ENCODE peak calls at places on chromosome 5, in five cellular contexts. One of them, this sample, is unnamed.

GRCh38 chr5:13939647-13940046 is 4.8 kb downstream of the DNAH5 start:
- DNase-seq in IMR-90: no peak
- DNase-seq in upper lobe of left lung: no peak
- DNase-seq in Peyer's patch: no peak
- DNase-seq in heart left ventricle: no peak
- DNase-seq in this sample: no peak

GRCh38 chr5:129019401-129019908 is 54.2 kb downstream of the SLC27A6 start:
- DNase-seq in upper lobe of left lung: no peak
- DNase-seq in IMR-90: peak; percentile 17
- DNase-seq in heart left ventricle: no peak
- DNase-seq in Peyer's patch: no peak
- DNase-seq in this sample: no peak

GRCh38 chr5:107869459-107870115 is 198.8 kb upstream of the EFNA5 start:
- DNase-seq in IMR-90: peak; percentile 84
- DNase-seq in Peyer's patch: no peak
- DNase-seq in upper lobe of left lung: no peak
- DNase-seq in heart left ventricle: no peak
- DNase-seq in this sample: no peak

GRCh38 chr5:115946655-115947054 is 15.6 kb upstream of the LVRN start:
- DNase-seq in upper lobe of left lung: no peak
- DNase-seq in heart left ventricle: no peak
- DNase-seq in IMR-90: peak; percentile 28
- DNase-seq in Peyer's patch: no peak
- DNase-seq in this sample: no peak

GRCh38 chr5:13470975-13471374 is 473.5 kb downstream of the DNAH5 start:
- DNase-seq in IMR-90: no peak
- DNase-seq in heart left ventricle: no peak
- DNase-seq in upper lobe of left lung: no peak
- DNase-seq in Peyer's patch: no peak
- DNase-seq in this sample: no peak

GRCh38 chr5:52893105-52893504 is 96.0 kb upstream of the ITGA2 start:
- DNase-seq in Peyer's patch: no peak
- DNase-seq in heart left ventricle: no peak
- DNase-seq in IMR-90: peak; percentile 90
- DNase-seq in upper lobe of left lung: no peak
- DNase-seq in this sample: no peak

GRCh38 chr5:41636605-41637004 is 126.2 kb upstream of the PLCXD3 start:
- DNase-seq in upper lobe of left lung: no peak
- DNase-seq in heart left ventricle: no peak
- DNase-seq in IMR-90: peak; percentile 28
- DNase-seq in Peyer's patch: no peak
- DNase-seq in this sample: no peak

GRCh38 chr5:24816206-24816605 is 171.4 kb upstream of the CDH10 start:
- DNase-seq in upper lobe of left lung: no peak
- DNase-seq in Peyer's patch: no peak
- DNase-seq in IMR-90: no peak
- DNase-seq in heart left ventricle: no peak
- DNase-seq in this sample: no peak

GRCh38 chr5:88833371-88834107 is 49.4 kb downstream of the MEF2C start:
- DNase-seq in upper lobe of left lung: peak; percentile 64
- DNase-seq in heart left ventricle: no peak
- DNase-seq in Peyer's patch: peak; percentile 77
- DNase-seq in IMR-90: peak; percentile 74
- DNase-seq in this sample: no peak

GRCh38 chr5:41967401-41967800 is 42.3 kb downstream of the FBXO4 start:
- DNase-seq in Peyer's patch: no peak
- DNase-seq in heart left ventricle: no peak
- DNase-seq in upper lobe of left lung: no peak
- DNase-seq in IMR-90: no peak
- DNase-seq in this sample: no peak

GRCh38 chr5:167167191-167167590 is 1124.3 kb upstream of the WWC1 start:
- DNase-seq in heart left ventricle: no peak
- DNase-seq in IMR-90: no peak
- DNase-seq in upper lobe of left lung: no peak
- DNase-seq in Peyer's patch: no peak
- DNase-seq in this sample: no peak

GRCh38 chr5:38782185-38782584 is 63.6 kb upstream of the OSMR start:
- DNase-seq in IMR-90: no peak
- DNase-seq in heart left ventricle: no peak
- DNase-seq in upper lobe of left lung: no peak
- DNase-seq in Peyer's patch: no peak
- DNase-seq in this sample: no peak

GRCh38 chr5:133581918-133582317 is 30.4 kb downstream of the FSTL4 start:
- DNase-seq in Peyer's patch: no peak
- DNase-seq in upper lobe of left lung: no peak
- DNase-seq in IMR-90: no peak
- DNase-seq in heart left ventricle: no peak
- DNase-seq in this sample: peak; percentile 20

GRCh38 chr5:171351674-171352073 is 36.0 kb upstream of the NPM1 start:
- DNase-seq in heart left ventricle: no peak
- DNase-seq in upper lobe of left lung: no peak
- DNase-seq in Peyer's patch: no peak
- DNase-seq in IMR-90: no peak
- DNase-seq in this sample: no peak

GRCh38 chr5:1751026-1751863 is 48.4 kb downstream of the MRPL36 start:
- DNase-seq in IMR-90: no peak
- DNase-seq in Peyer's patch: peak; percentile 34
- DNase-seq in upper lobe of left lung: peak; percentile 10
- DNase-seq in heart left ventricle: peak; percentile 57
- DNase-seq in this sample: no peak

GRCh38 chr5:93677344-93678021 is 63.9 kb downstream of the POU5F2 start:
- DNase-seq in heart left ventricle: peak; percentile 61
- DNase-seq in IMR-90: peak; percentile 95
- DNase-seq in upper lobe of left lung: peak; percentile 29
- DNase-seq in Peyer's patch: no peak
- DNase-seq in this sample: peak; percentile 41

GRCh38 chr5:146947181-146947941 is 68.8 kb upstream of the PPP2R2B start:
- DNase-seq in IMR-90: peak; percentile 4
- DNase-seq in upper lobe of left lung: no peak
- DNase-seq in heart left ventricle: no peak
- DNase-seq in Peyer's patch: no peak
- DNase-seq in this sample: no peak

GRCh38 chr5:176719113-176719814 is 72.0 kb downstream of the TSPAN17 start:
- DNase-seq in upper lobe of left lung: no peak
- DNase-seq in heart left ventricle: no peak
- DNase-seq in Peyer's patch: no peak
- DNase-seq in IMR-90: no peak
- DNase-seq in this sample: no peak

GRCh38 chr5:60929024-60929423 is 15.8 kb downstream of the ERCC8 start:
- DNase-seq in IMR-90: peak; percentile 15
- DNase-seq in upper lobe of left lung: no peak
- DNase-seq in Peyer's patch: no peak
- DNase-seq in heart left ventricle: no peak
- DNase-seq in this sample: no peak

GRCh38 chr5:37835400-37835973 is 4.4 kb downstream of the GDNF start:
- DNase-seq in Peyer's patch: no peak
- DNase-seq in upper lobe of left lung: no peak
- DNase-seq in heart left ventricle: no peak
- DNase-seq in IMR-90: no peak
- DNase-seq in this sample: no peak

GRCh38 chr5:2833513-2833912 is 82.0 kb upstream of the IRX2 start:
- DNase-seq in upper lobe of left lung: no peak
- DNase-seq in Peyer's patch: no peak
- DNase-seq in IMR-90: no peak
- DNase-seq in heart left ventricle: no peak
- DNase-seq in this sample: no peak

GRCh38 chr5:109329296-109330252 is 80.2 kb downstream of the PJA2 start:
- DNase-seq in heart left ventricle: no peak
- DNase-seq in upper lobe of left lung: no peak
- DNase-seq in IMR-90: peak; percentile 93
- DNase-seq in Peyer's patch: no peak
- DNase-seq in this sample: no peak

GRCh38 chr5:113520429-113520828 is 6.9 kb downstream of the YTHDC2 start:
- DNase-seq in Peyer's patch: no peak
- DNase-seq in IMR-90: peak; percentile 70
- DNase-seq in heart left ventricle: no peak
- DNase-seq in upper lobe of left lung: no peak
- DNase-seq in this sample: no peak

GRCh38 chr5:40676643-40677333 is 2.9 kb upstream of the PTGER4 start:
- DNase-seq in Peyer's patch: no peak
- DNase-seq in upper lobe of left lung: peak; percentile 28
- DNase-seq in heart left ventricle: no peak
- DNase-seq in IMR-90: peak; percentile 87
- DNase-seq in this sample: no peak

GRCh38 chr5:32170303-32171170 is 3.6 kb downstream of the GOLPH3 start:
- DNase-seq in IMR-90: peak; percentile 93
- DNase-seq in heart left ventricle: no peak
- DNase-seq in Peyer's patch: no peak
- DNase-seq in upper lobe of left lung: no peak
- DNase-seq in this sample: no peak

DNA sequence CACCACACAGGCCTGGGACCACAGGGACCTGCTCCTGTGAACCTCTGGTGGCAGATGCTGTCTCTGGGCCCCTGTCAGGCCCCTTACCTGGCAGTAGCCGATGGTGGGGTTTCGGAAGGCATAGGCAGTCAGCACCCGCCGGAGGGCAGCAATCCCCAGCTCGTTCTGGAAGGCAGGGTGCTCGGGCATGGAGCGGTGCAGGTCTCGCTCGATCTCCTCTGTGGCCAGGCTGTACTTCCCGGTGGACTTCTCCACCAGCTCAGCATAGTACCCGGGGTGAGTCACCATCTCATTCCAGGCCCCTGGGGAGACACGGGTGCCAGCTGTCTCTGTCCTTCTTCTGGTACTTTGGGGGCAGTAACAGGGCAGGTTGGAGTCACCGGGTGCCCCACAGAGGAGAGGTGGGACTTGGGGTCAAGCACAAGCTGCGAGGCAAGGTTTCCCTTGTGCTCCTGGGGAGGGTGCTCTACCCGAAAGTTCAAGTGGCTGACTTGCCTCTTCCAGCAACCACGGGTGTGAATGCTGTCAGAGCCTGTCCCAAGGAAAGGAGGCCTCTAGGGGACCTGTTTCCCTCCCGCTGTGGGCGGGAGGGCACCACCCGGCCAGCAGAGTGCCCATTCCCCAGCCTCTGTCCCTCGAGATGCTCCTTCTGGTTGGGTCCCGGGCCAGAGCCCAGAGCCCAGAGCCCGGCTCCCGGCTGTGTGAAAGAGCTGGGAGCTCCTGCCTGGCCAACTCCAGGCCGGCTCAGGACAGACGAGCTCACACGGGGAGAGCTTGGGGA is 19.8 kb upstream of the MRNIP start:
- DNase-seq in Peyer's patch: no peak
- DNase-seq in upper lobe of left lung: no peak
- DNase-seq in heart left ventricle: no peak
- DNase-seq in IMR-90: no peak
- DNase-seq in this sample: no peak
- H3K36me3 ChIP-seq in Peyer's patch: no peaks in the 10 kb centered on the region
- H3K36me3 ChIP-seq in upper lobe of left lung: peaks cover 45% of the 10 kb centered on the region
- H3K36me3 ChIP-seq in heart left ventricle: peaks cover 14% of the 10 kb centered on the region
- H3K36me3 ChIP-seq in IMR-90: peaks cover 57% of the 10 kb centered on the region
- H3K36me3 ChIP-seq in this sample: peaks cover 8% of the 10 kb centered on the region

GRCh38 chr5:154937718-154938466 is at the start of gene GEMIN5:
- DNase-seq in upper lobe of left lung: peak; percentile 87
- DNase-seq in IMR-90: peak; percentile 78
- DNase-seq in Peyer's patch: peak; percentile 93
- DNase-seq in heart left ventricle: peak; percentile 92
- DNase-seq in this sample: peak; percentile 72
- TF ChIP-seq POLR2A in upper lobe of left lung: no peak
- TF ChIP-seq POLR2A in IMR-90: no peak
- TF ChIP-seq POLR2A in Peyer's patch: peak; percentile 41
- TF ChIP-seq POLR2A in heart left ventricle: no peak
- TF ChIP-seq POLR2A in this sample: peak; percentile 51

DNA sequence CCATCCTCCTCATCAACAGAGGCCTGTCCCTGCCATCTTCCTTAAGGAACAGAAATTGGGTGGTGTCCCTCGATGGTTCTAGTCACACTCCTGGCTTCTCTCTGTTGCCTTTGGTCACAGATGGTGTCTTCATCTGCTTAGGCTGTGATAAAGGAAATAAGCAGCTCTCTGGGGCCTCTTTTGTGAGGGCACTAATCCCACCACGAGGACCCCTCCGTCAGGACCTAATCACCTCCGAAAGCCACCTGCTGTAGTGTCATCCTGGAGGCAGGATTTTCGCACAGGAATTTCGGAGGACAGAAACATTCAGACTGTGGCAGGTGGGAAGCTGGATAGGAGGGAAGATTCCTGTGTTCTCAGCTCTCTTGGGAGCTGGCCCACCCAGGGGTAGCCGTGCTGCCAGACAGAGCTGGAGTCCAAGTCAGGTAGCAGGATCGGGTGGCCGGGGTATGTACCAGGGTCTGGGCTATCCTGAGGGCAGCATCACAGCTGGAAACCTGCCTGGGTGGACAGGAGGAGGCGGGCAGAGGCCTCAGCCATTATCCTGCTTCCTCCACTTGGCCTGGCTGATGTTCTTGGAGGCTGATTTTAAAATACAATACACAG is 59.5 kb downstream of the ANKRD33B start:
- DNase-seq in IMR-90: no peak
- DNase-seq in heart left ventricle: no peak
- DNase-seq in Peyer's patch: no peak
- DNase-seq in upper lobe of left lung: no peak
- DNase-seq in this sample: no peak
- H3K36me3 ChIP-seq in IMR-90: peaks cover 27% of the 10 kb centered on the region
- H3K36me3 ChIP-seq in heart left ventricle: no peaks in the 10 kb centered on the region
- H3K36me3 ChIP-seq in Peyer's patch: no peaks in the 10 kb centered on the region
- H3K36me3 ChIP-seq in upper lobe of left lung: no peaks in the 10 kb centered on the region
- H3K36me3 ChIP-seq in this sample: no peaks in the 10 kb centered on the region

DNA sequence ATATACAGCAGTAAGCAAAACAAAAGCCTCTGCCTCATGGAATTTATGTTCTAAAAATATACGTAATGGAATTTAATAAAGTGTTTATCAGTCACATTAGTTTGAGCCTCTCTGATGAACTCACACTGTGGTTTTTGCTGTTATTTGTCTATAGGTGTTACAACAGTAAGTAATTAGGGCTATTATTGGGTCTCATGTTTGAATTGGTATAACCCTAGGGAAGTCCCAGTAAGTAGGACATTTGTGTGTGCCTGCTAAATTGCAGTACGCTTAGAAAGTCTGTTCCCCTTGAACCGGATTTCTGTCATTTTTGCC is 197.7 kb downstream of the NR3C1 start:
- DNase-seq in upper lobe of left lung: no peak
- DNase-seq in Peyer's patch: no peak
- DNase-seq in heart left ventricle: no peak
- DNase-seq in IMR-90: no peak
- DNase-seq in this sample: no peak
- TF ChIP-seq POLR2A in upper lobe of left lung: no peak
- TF ChIP-seq POLR2A in Peyer's patch: no peak
- TF ChIP-seq POLR2A in heart left ventricle: no peak
- TF ChIP-seq POLR2A in IMR-90: no peak
- TF ChIP-seq POLR2A in this sample: no peak

DNA sequence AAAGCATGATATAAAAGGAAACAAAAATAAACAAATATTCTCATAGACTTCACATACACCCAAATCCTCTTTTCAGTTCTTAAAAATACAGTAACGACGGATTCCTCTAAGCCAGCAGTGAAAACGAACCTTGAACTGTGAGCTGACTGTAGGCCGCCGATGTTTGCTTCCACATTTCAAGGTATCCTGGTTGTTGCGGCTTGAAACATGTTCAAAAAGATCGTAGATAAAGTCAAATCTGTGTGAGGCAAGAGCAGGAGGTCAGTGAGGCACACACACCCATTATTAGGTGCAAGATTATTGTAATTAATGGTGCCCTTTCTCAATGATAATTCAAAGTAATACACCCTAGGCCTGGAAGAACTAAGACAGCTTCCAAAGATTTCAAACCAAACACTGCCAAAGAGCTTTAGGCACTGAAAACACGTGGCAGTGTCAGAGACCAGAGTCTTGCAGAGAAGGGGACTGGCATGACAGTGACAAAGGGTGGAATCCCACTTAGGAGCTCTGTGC is 141.2 kb upstream of the RETREG1 start:
- DNase-seq in upper lobe of left lung: no peak
- DNase-seq in IMR-90: no peak
- DNase-seq in Peyer's patch: no peak
- DNase-seq in heart left ventricle: no peak
- DNase-seq in this sample: no peak
- H3K36me3 ChIP-seq in upper lobe of left lung: peaks cover 22% of the 10 kb centered on the region
- H3K36me3 ChIP-seq in IMR-90: peaks cover 53% of the 10 kb centered on the region
- H3K36me3 ChIP-seq in Peyer's patch: no peaks in the 10 kb centered on the region
- H3K36me3 ChIP-seq in heart left ventricle: no peaks in the 10 kb centered on the region
- H3K36me3 ChIP-seq in this sample: no peaks in the 10 kb centered on the region

This sample was measured in prostate gland.